ENCODE peak calls at places on chromosome X, in ten cellular contexts. P, C, I, T, X, G, S, H, B and O are unnamed samples.

GRCh38 chrX:24024819-24025740 is 1.9 kb downstream of the KLHL15 start:
- DNase-seq in H (peak; percentile 86), X (peak; percentile 63), T (peak; percentile 90), G (peak; percentile 75), C (peak; percentile 66), I (peak; percentile 76), P (peak; percentile 72), S (peak; percentile 86), B (peak; percentile 84), O (peak; percentile 87)

GRCh38 chrX:40748977-40749376 is 13.6 kb upstream of the MED14 start:
- DNase-seq in C (no peak), S (no peak), I (no peak), B (no peak), P (no peak), T (no peak), X (no peak), G (no peak), H (no peak), O (no peak)

GRCh38 chrX:134004038-134004437 is 18.6 kb upstream of the GPC3 start:
- DNase-seq in X (no peak), I (no peak), B (no peak), S (no peak), P (no peak), C (no peak), T (no peak), H (peak; percentile 16), G (no peak), O (no peak)

GRCh38 chrX:96566856-96567255 is 117.8 kb upstream of the DIAPH2 start:
- DNase-seq in C (no peak), X (no peak), P (no peak), I (no peak), B (no peak), S (no peak), G (no peak), H (no peak), T (no peak), O (no peak)

GRCh38 chrX:45295587-45295986 is 94.9 kb upstream of the DIPK2B start:
- DNase-seq in P (no peak), I (no peak), X (no peak), C (no peak), G (no peak), S (peak; percentile 35), B (no peak), H (no peak), T (peak; percentile 23), O (peak; percentile 43)

GRCh38 chrX:25555521-25555920 is 539.8 kb upstream of the ARX start:
- DNase-seq in G (no peak), I (no peak), T (no peak), X (no peak), C (no peak), B (no peak), P (no peak), S (no peak), H (no peak), O (no peak)

GRCh38 chrX:63764946-63765345 is 20.1 kb downstream of the ARHGEF9 start:
- DNase-seq in H (peak; percentile 61), S (no peak), G (no peak), I (no peak), B (no peak), X (no peak), T (no peak), P (no peak), C (no peak), O (peak; percentile 25)

GRCh38 chrX:28223991-28224390 is 242.7 kb upstream of the DCAF8L1 start:
- DNase-seq in P (no peak), G (no peak), I (no peak), C (no peak), S (no peak), B (no peak), H (no peak), X (no peak), T (no peak), O (no peak)